ENCODE peak calls at places on chromosomes 3 and 15, in nine cellular contexts. One of them, this sample, is unnamed.

GRCh38 chr3:119184808-119185690 is 11.7 kb downstream of the UPK1B start:
- DNase-seq in epithelial cell of proximal tubule: peak
- DNase-seq in nephron progenitor cell: no peak
- DNase-seq in A172: no peak
- DNase-seq in EL: peak
- DNase-seq in PC-3: peak
- DNase-seq in head of caudate nucleus: no peak
- DNase-seq in NCI-H2171: no peak
- DNase-seq in ovary: no peak
- DNase-seq in this sample: peak

GRCh38 chr3:46932455-46933225 is 43.9 kb downstream of the CCDC12 start:
- DNase-seq in epithelial cell of proximal tubule: no peak
- DNase-seq in nephron progenitor cell: no peak
- DNase-seq in A172: no peak
- DNase-seq in EL: no peak
- DNase-seq in PC-3: no peak
- DNase-seq in head of caudate nucleus: no peak
- DNase-seq in NCI-H2171: no peak
- DNase-seq in ovary: no peak
- DNase-seq in this sample: no peak

GRCh38 chr15:60003243-60004018 is 680 bp upstream of the FOXB1 start:
- DNase-seq in epithelial cell of proximal tubule: no peak
- DNase-seq in nephron progenitor cell: no peak
- DNase-seq in A172: no peak
- DNase-seq in EL: no peak
- DNase-seq in PC-3: no peak
- DNase-seq in head of caudate nucleus: no peak
- DNase-seq in NCI-H2171: no peak
- DNase-seq in ovary: no peak
- DNase-seq in this sample: no peak

GRCh38 chr15:82231842-82232241 is 30.7 kb downstream of the EFL1 start:
- DNase-seq in epithelial cell of proximal tubule: no peak
- DNase-seq in nephron progenitor cell: no peak
- DNase-seq in A172: no peak
- DNase-seq in EL: no peak
- DNase-seq in PC-3: no peak
- DNase-seq in head of caudate nucleus: no peak
- DNase-seq in NCI-H2171: no peak
- DNase-seq in ovary: no peak
- DNase-seq in this sample: no peak

GRCh38 chr3:61894988-61895935 is 333.9 kb downstream of the PTPRG start:
- DNase-seq in epithelial cell of proximal tubule: peak
- DNase-seq in nephron progenitor cell: no peak
- DNase-seq in A172: peak
- DNase-seq in EL: peak
- DNase-seq in PC-3: peak
- DNase-seq in head of caudate nucleus: peak
- DNase-seq in NCI-H2171: no peak
- DNase-seq in ovary: peak
- DNase-seq in this sample: peak

GRCh38 chr15:33283603-33284002 is 27.2 kb upstream of the RYR3 start:
- DNase-seq in epithelial cell of proximal tubule: no peak
- DNase-seq in nephron progenitor cell: no peak
- DNase-seq in A172: no peak
- DNase-seq in EL: no peak
- DNase-seq in PC-3: no peak
- DNase-seq in head of caudate nucleus: no peak
- DNase-seq in NCI-H2171: no peak
- DNase-seq in ovary: no peak
- DNase-seq in this sample: no peak

GRCh38 chr15:83766326-83766725 is 112.4 kb downstream of the ADAMTSL3 start:
- DNase-seq in epithelial cell of proximal tubule: no peak
- DNase-seq in nephron progenitor cell: no peak
- DNase-seq in A172: no peak
- DNase-seq in EL: no peak
- DNase-seq in PC-3: no peak
- DNase-seq in head of caudate nucleus: no peak
- DNase-seq in NCI-H2171: no peak
- DNase-seq in ovary: no peak
- DNase-seq in this sample: no peak

GRCh38 chr3:133117342-133117741 is 79.2 kb downstream of the TMEM108 start:
- DNase-seq in epithelial cell of proximal tubule: no peak
- DNase-seq in nephron progenitor cell: no peak
- DNase-seq in A172: no peak
- DNase-seq in EL: no peak
- DNase-seq in PC-3: no peak
- DNase-seq in head of caudate nucleus: no peak
- DNase-seq in NCI-H2171: no peak
- DNase-seq in ovary: no peak
- DNase-seq in this sample: no peak

GRCh38 chr3:108342829-108343478 is 46.6 kb downstream of the HHLA2 start:
- DNase-seq in epithelial cell of proximal tubule: no peak
- DNase-seq in nephron progenitor cell: no peak
- DNase-seq in A172: peak
- DNase-seq in EL: no peak
- DNase-seq in PC-3: peak
- DNase-seq in head of caudate nucleus: no peak
- DNase-seq in NCI-H2171: no peak
- DNase-seq in ovary: no peak
- DNase-seq in this sample: peak

GRCh38 chr15:65939901-65940617 is 70.8 kb downstream of the RAB11A start:
- DNase-seq in epithelial cell of proximal tubule: peak
- DNase-seq in nephron progenitor cell: no peak
- DNase-seq in A172: peak
- DNase-seq in EL: peak
- DNase-seq in PC-3: peak
- DNase-seq in head of caudate nucleus: no peak
- DNase-seq in NCI-H2171: no peak
- DNase-seq in ovary: no peak
- DNase-seq in this sample: peak

GRCh38 chr3:45942051-45942825 is 1.0 kb upstream of the CXCR6 start:
- DNase-seq in epithelial cell of proximal tubule: no peak
- DNase-seq in nephron progenitor cell: no peak
- DNase-seq in A172: no peak
- DNase-seq in EL: no peak
- DNase-seq in PC-3: peak
- DNase-seq in head of caudate nucleus: no peak
- DNase-seq in NCI-H2171: no peak
- DNase-seq in ovary: no peak
- DNase-seq in this sample: no peak

GRCh38 chr3:78244136-78244535 is 1204.2 kb downstream of the ROBO2 start:
- DNase-seq in epithelial cell of proximal tubule: no peak
- DNase-seq in nephron progenitor cell: no peak
- DNase-seq in A172: no peak
- DNase-seq in EL: no peak
- DNase-seq in PC-3: no peak
- DNase-seq in head of caudate nucleus: no peak
- DNase-seq in NCI-H2171: no peak
- DNase-seq in ovary: no peak
- DNase-seq in this sample: no peak

This sample was measured in bronchial epithelial cell.